ENCODE peak calls at places on chromosomes 11 and 22, in five cellular contexts. One of them, this sample, is unnamed.

GRCh38 chr11:75306529-75306928 is 44.9 kb downstream of the ARRB1 start:
- DNase-seq in 8988T: no peak
- DNase-seq in effector memory CD4-positive, alpha-beta T cell: no peak
- DNase-seq in SK-N-SH: no peak
- DNase-seq in NCI-H2081: no peak
- DNase-seq in this sample: no peak

GRCh38 chr11:70703141-70704052 is 305.1 kb downstream of the CTTN start:
- DNase-seq in 8988T: no peak
- DNase-seq in NCI-H2081: no peak
- DNase-seq in SK-N-SH: no peak
- DNase-seq in effector memory CD4-positive, alpha-beta T cell: no peak
- DNase-seq in this sample: no peak

GRCh38 chr22:28594076-28594783 is 85.4 kb downstream of the TTC28 start:
- DNase-seq in SK-N-SH: no peak
- DNase-seq in NCI-H2081: no peak
- DNase-seq in 8988T: no peak
- DNase-seq in effector memory CD4-positive, alpha-beta T cell: no peak
- DNase-seq in this sample: no peak

GRCh38 chr11:2708151-2708581 is 8.4 kb upstream of the KCNQ1OT1 start:
- DNase-seq in SK-N-SH: no peak
- DNase-seq in 8988T: no peak
- DNase-seq in NCI-H2081: no peak
- DNase-seq in effector memory CD4-positive, alpha-beta T cell: no peak
- DNase-seq in this sample: no peak

GRCh38 chr11:120141144-120142071 is 3.5 kb upstream of the TRIM29 start:
- DNase-seq in effector memory CD4-positive, alpha-beta T cell: no peak
- DNase-seq in NCI-H2081: no peak
- DNase-seq in 8988T: no peak
- DNase-seq in SK-N-SH: peak; percentile 9
- DNase-seq in this sample: no peak

GRCh38 chr22:44824271-44824670 is 71.9 kb downstream of the ARHGAP8 start:
- DNase-seq in SK-N-SH: no peak
- DNase-seq in NCI-H2081: no peak
- DNase-seq in effector memory CD4-positive, alpha-beta T cell: no peak
- DNase-seq in 8988T: no peak
- DNase-seq in this sample: no peak

GRCh38 chr11:65865550-65866172 is 5.4 kb downstream of the MUS81 start:
- DNase-seq in 8988T: no peak
- DNase-seq in SK-N-SH: no peak
- DNase-seq in effector memory CD4-positive, alpha-beta T cell: no peak
- DNase-seq in NCI-H2081: no peak
- DNase-seq in this sample: no peak

GRCh38 chr11:76382209-76382608 is 1.1 kb downstream of the GVQW3 start:
- DNase-seq in NCI-H2081: no peak
- DNase-seq in SK-N-SH: no peak
- DNase-seq in 8988T: no peak
- DNase-seq in effector memory CD4-positive, alpha-beta T cell: no peak
- DNase-seq in this sample: no peak

GRCh38 chr22:39299829-39300178 is 19.6 kb downstream of the RPL3 start:
- DNase-seq in 8988T: no peak
- DNase-seq in effector memory CD4-positive, alpha-beta T cell: no peak
- DNase-seq in SK-N-SH: no peak
- DNase-seq in NCI-H2081: no peak
- DNase-seq in this sample: no peak

GRCh38 chr11:113806403-113806802 is 26.8 kb downstream of the CLDN25 start:
- DNase-seq in 8988T: no peak
- DNase-seq in effector memory CD4-positive, alpha-beta T cell: no peak
- DNase-seq in SK-N-SH: peak; percentile 33
- DNase-seq in NCI-H2081: no peak
- DNase-seq in this sample: no peak

GRCh38 chr11:78170874-78171549 is 17.4 kb downstream of the KCTD21 start:
- DNase-seq in 8988T: no peak
- DNase-seq in NCI-H2081: no peak
- DNase-seq in SK-N-SH: no peak
- DNase-seq in effector memory CD4-positive, alpha-beta T cell: no peak
- DNase-seq in this sample: no peak

GRCh38 chr22:49216579-49216978 is 611.1 kb downstream of the BRD1 start:
- DNase-seq in SK-N-SH: no peak
- DNase-seq in 8988T: no peak
- DNase-seq in effector memory CD4-positive, alpha-beta T cell: no peak
- DNase-seq in NCI-H2081: no peak
- DNase-seq in this sample: no peak

GRCh38 chr11:126488591-126489370 is 133.3 kb downstream of the ST3GAL4 start:
- DNase-seq in NCI-H2081: no peak
- DNase-seq in SK-N-SH: no peak
- DNase-seq in 8988T: no peak
- DNase-seq in effector memory CD4-positive, alpha-beta T cell: no peak
- DNase-seq in this sample: no peak

GRCh38 chr11:74487875-74488274 is 5.6 kb downstream of the LIPT2 start:
- DNase-seq in 8988T: no peak
- DNase-seq in NCI-H2081: no peak
- DNase-seq in SK-N-SH: no peak
- DNase-seq in effector memory CD4-positive, alpha-beta T cell: no peak
- DNase-seq in this sample: no peak

GRCh38 chr11:118838905-118839553 is 44.7 kb upstream of the CXCR5 start:
- DNase-seq in SK-N-SH: no peak
- DNase-seq in 8988T: no peak
- DNase-seq in effector memory CD4-positive, alpha-beta T cell: no peak
- DNase-seq in NCI-H2081: no peak
- DNase-seq in this sample: no peak

GRCh38 chr11:2664886-2665746 is 34.7 kb downstream of the KCNQ1OT1 start:
- DNase-seq in NCI-H2081: no peak
- DNase-seq in SK-N-SH: no peak
- DNase-seq in effector memory CD4-positive, alpha-beta T cell: no peak
- DNase-seq in 8988T: no peak
- DNase-seq in this sample: no peak

GRCh38 chr11:81007046-81007445 is 1566.2 kb upstream of the TENM4 start:
- DNase-seq in effector memory CD4-positive, alpha-beta T cell: no peak
- DNase-seq in SK-N-SH: peak; percentile 10
- DNase-seq in NCI-H2081: no peak
- DNase-seq in 8988T: no peak
- DNase-seq in this sample: no peak

GRCh38 chr22:41240377-41241132 is at the start of gene CHADL:
- DNase-seq in SK-N-SH: peak; percentile 72
- DNase-seq in 8988T: no peak
- DNase-seq in effector memory CD4-positive, alpha-beta T cell: no peak
- DNase-seq in NCI-H2081: no peak
- DNase-seq in this sample: no peak

GRCh38 chr22:37165066-37165465 is 15.3 kb upstream of the IL2RB start:
- DNase-seq in NCI-H2081: no peak
- DNase-seq in effector memory CD4-positive, alpha-beta T cell: no peak
- DNase-seq in SK-N-SH: no peak
- DNase-seq in 8988T: no peak
- DNase-seq in this sample: no peak

GRCh38 chr11:76704171-76704948 is 33.8 kb upstream of the LRRC32 start:
- DNase-seq in NCI-H2081: no peak
- DNase-seq in SK-N-SH: no peak
- DNase-seq in effector memory CD4-positive, alpha-beta T cell: no peak
- DNase-seq in 8988T: no peak
- DNase-seq in this sample: no peak

GRCh38 chr11:62536301-62536957 is 10.2 kb downstream of the AHNAK start:
- DNase-seq in 8988T: no peak
- DNase-seq in NCI-H2081: no peak
- DNase-seq in effector memory CD4-positive, alpha-beta T cell: no peak
- DNase-seq in SK-N-SH: no peak
- DNase-seq in this sample: no peak

GRCh38 chr11:110173775-110174644 is 80.8 kb downstream of the ZC3H12C start:
- DNase-seq in NCI-H2081: peak; percentile 24
- DNase-seq in effector memory CD4-positive, alpha-beta T cell: peak; percentile 35
- DNase-seq in SK-N-SH: peak; percentile 32
- DNase-seq in 8988T: peak; percentile 62
- DNase-seq in this sample: peak; percentile 21

GRCh38 chr11:134360050-134360835 is 28.5 kb downstream of the GLB1L2 start:
- DNase-seq in effector memory CD4-positive, alpha-beta T cell: peak; percentile 48
- DNase-seq in 8988T: peak; percentile 98
- DNase-seq in SK-N-SH: peak; percentile 98
- DNase-seq in NCI-H2081: no peak
- DNase-seq in this sample: peak; percentile 25

GRCh38 chr11:125335101-125335500 is 161.0 kb downstream of the FEZ1 start:
- DNase-seq in SK-N-SH: no peak
- DNase-seq in 8988T: no peak
- DNase-seq in effector memory CD4-positive, alpha-beta T cell: no peak
- DNase-seq in NCI-H2081: no peak
- DNase-seq in this sample: no peak

GRCh38 chr22:45642966-45643365 is 28.7 kb upstream of the ATXN10 start:
- DNase-seq in effector memory CD4-positive, alpha-beta T cell: no peak
- DNase-seq in NCI-H2081: no peak
- DNase-seq in SK-N-SH: no peak
- DNase-seq in 8988T: no peak
- DNase-seq in this sample: no peak

GRCh38 chr11:102495161-102496042 is 35.1 kb downstream of the MMP7 start:
- DNase-seq in effector memory CD4-positive, alpha-beta T cell: peak; percentile 27
- DNase-seq in NCI-H2081: peak; percentile 76
- DNase-seq in SK-N-SH: peak; percentile 54
- DNase-seq in 8988T: peak; percentile 25
- DNase-seq in this sample: peak; percentile 2

GRCh38 chr11:113736323-113736722 is 30.2 kb upstream of the TMPRSS5 start:
- DNase-seq in 8988T: no peak
- DNase-seq in effector memory CD4-positive, alpha-beta T cell: no peak
- DNase-seq in SK-N-SH: no peak
- DNase-seq in NCI-H2081: no peak
- DNase-seq in this sample: no peak

GRCh38 chr22:32859743-32860142 is 58.2 kb downstream of the TIMP3 start:
- DNase-seq in 8988T: no peak
- DNase-seq in effector memory CD4-positive, alpha-beta T cell: no peak
- DNase-seq in SK-N-SH: no peak
- DNase-seq in NCI-H2081: no peak
- DNase-seq in this sample: no peak

GRCh38 chr11:93073508-93074280 is 104.2 kb downstream of the MTNR1B start:
- DNase-seq in effector memory CD4-positive, alpha-beta T cell: no peak
- DNase-seq in 8988T: no peak
- DNase-seq in NCI-H2081: no peak
- DNase-seq in SK-N-SH: no peak
- DNase-seq in this sample: no peak

GRCh38 chr11:61362542-61362875 is 335 bp downstream of the TMEM138 start:
- DNase-seq in NCI-H2081: no peak
- DNase-seq in 8988T: no peak
- DNase-seq in SK-N-SH: peak; percentile 53
- DNase-seq in effector memory CD4-positive, alpha-beta T cell: no peak
- DNase-seq in this sample: peak; percentile 7

GRCh38 chr22:30056015-30056414 is 24.2 kb upstream of the HORMAD2 start:
- DNase-seq in effector memory CD4-positive, alpha-beta T cell: no peak
- DNase-seq in SK-N-SH: no peak
- DNase-seq in NCI-H2081: no peak
- DNase-seq in 8988T: no peak
- DNase-seq in this sample: no peak

GRCh38 chr11:14132312-14132711 is 169.8 kb downstream of the SPON1 start:
- DNase-seq in 8988T: no peak
- DNase-seq in NCI-H2081: no peak
- DNase-seq in effector memory CD4-positive, alpha-beta T cell: no peak
- DNase-seq in SK-N-SH: peak; percentile 44
- DNase-seq in this sample: no peak

GRCh38 chr11:29319231-29319630 is 697.6 kb downstream of the KCNA4 start:
- DNase-seq in NCI-H2081: no peak
- DNase-seq in SK-N-SH: no peak
- DNase-seq in 8988T: no peak
- DNase-seq in effector memory CD4-positive, alpha-beta T cell: no peak
- DNase-seq in this sample: no peak

GRCh38 chr11:86570457-86570856 is 102.0 kb downstream of the ME3 start:
- DNase-seq in 8988T: no peak
- DNase-seq in effector memory CD4-positive, alpha-beta T cell: no peak
- DNase-seq in SK-N-SH: no peak
- DNase-seq in NCI-H2081: no peak
- DNase-seq in this sample: no peak

GRCh38 chr11:36657610-36658225 is 59.7 kb upstream of the RAG2 start:
- DNase-seq in effector memory CD4-positive, alpha-beta T cell: no peak
- DNase-seq in 8988T: no peak
- DNase-seq in NCI-H2081: no peak
- DNase-seq in SK-N-SH: no peak
- DNase-seq in this sample: no peak

GRCh38 chr11:70420008-70420464 is 21.7 kb downstream of the CTTN start:
- DNase-seq in SK-N-SH: no peak
- DNase-seq in effector memory CD4-positive, alpha-beta T cell: no peak
- DNase-seq in NCI-H2081: no peak
- DNase-seq in 8988T: no peak
- DNase-seq in this sample: no peak

GRCh38 chr11:95485115-95485900 is 254.3 kb upstream of the SESN3 start:
- DNase-seq in 8988T: no peak
- DNase-seq in NCI-H2081: no peak
- DNase-seq in effector memory CD4-positive, alpha-beta T cell: no peak
- DNase-seq in SK-N-SH: no peak
- DNase-seq in this sample: no peak

GRCh38 chr11:9461760-9462134 is 935 bp downstream of the ZNF143 start:
- DNase-seq in SK-N-SH: peak; percentile 11
- DNase-seq in 8988T: no peak
- DNase-seq in effector memory CD4-positive, alpha-beta T cell: no peak
- DNase-seq in NCI-H2081: no peak
- DNase-seq in this sample: no peak

GRCh38 chr11:36311926-36312592 is 16.0 kb downstream of the PRR5L start:
- DNase-seq in SK-N-SH: no peak
- DNase-seq in NCI-H2081: peak; percentile 20
- DNase-seq in effector memory CD4-positive, alpha-beta T cell: no peak
- DNase-seq in 8988T: no peak
- DNase-seq in this sample: no peak

GRCh38 chr11:34747261-34747660 is 126.4 kb downstream of the EHF start:
- DNase-seq in 8988T: no peak
- DNase-seq in SK-N-SH: no peak
- DNase-seq in effector memory CD4-positive, alpha-beta T cell: no peak
- DNase-seq in NCI-H2081: no peak
- DNase-seq in this sample: no peak

This sample was measured in T-helper 22 cell.